ENCODE peak calls at places on chromosomes 1 and 21, in seven cellular contexts. R is endodermal cell, Z is A549, B is right cardiac atrium, H is caudate nucleus, I is MM.1S, U is AG04450. J is an unnamed sample.

GRCh38 chr21:31157756-31158155 is 119.5 kb upstream of the KRTAP19-8 start:
- DNase-seq in R (no peak), Z (no peak), B (no peak), H (no peak), I (no peak), U (no peak), J (no peak)

GRCh38 chr1:26820784-26821269 is 5.7 kb upstream of the ZDHHC18 start:
- DNase-seq in R (no peak), Z (no peak), B (no peak), H (no peak), I (peak), U (no peak), J (no peak)

GRCh38 chr1:191498825-191499224 is 659.4 kb upstream of the RGS18 start:
- DNase-seq in R (no peak), Z (no peak), B (no peak), H (no peak), I (peak), U (no peak), J (no peak)

GRCh38 chr1:195663549-195664280 is 944.5 kb downstream of the KCNT2 start:
- DNase-seq in R (no peak), Z (peak), B (no peak), H (no peak), I (no peak), U (peak), J (peak)

GRCh38 chr21:35932232-35932911 is 128.0 kb downstream of the SETD4 start:
- DNase-seq in R (no peak), Z (peak), B (peak), H (no peak), I (peak), U (peak), J (peak)

GRCh38 chr1:116151739-116152576 is 40.8 kb downstream of the MAB21L3 start:
- DNase-seq in R (peak), Z (peak), B (peak), H (no peak), I (peak), U (peak), J (no peak)

GRCh38 chr1:91742848-91743292 is 143.1 kb downstream of the TGFBR3 start:
- DNase-seq in R (no peak), Z (no peak), B (peak), H (no peak), I (no peak), U (no peak), J (peak)

GRCh38 chr1:193486671-193487229 is 300.3 kb upstream of the B3GALT2 start:
- DNase-seq in R (no peak), Z (peak), B (no peak), H (no peak), I (peak), U (no peak), J (no peak)

GRCh38 chr1:110538921-110539320 is 19.9 kb upstream of the KCNA10 start:
- DNase-seq in R (no peak), Z (no peak), B (no peak), H (no peak), I (no peak), U (no peak), J (no peak)

GRCh38 chr1:152448095-152448494 is 34.0 kb upstream of the CRNN start:
- DNase-seq in R (no peak), Z (no peak), B (no peak), H (no peak), I (peak), U (no peak), J (no peak)

GRCh38 chr1:8373547-8374270 is 55.8 kb downstream of the SLC45A1 start:
- DNase-seq in R (no peak), Z (no peak), B (peak), H (no peak), I (no peak), U (peak), J (no peak)

GRCh38 chr1:19650416-19651140 is 6.5 kb downstream of the NBL1 start:
- DNase-seq in R (no peak), Z (no peak), B (no peak), H (no peak), I (no peak), U (no peak), J (no peak)

GRCh38 chr1:25037174-25038074 is 107.3 kb upstream of the RUNX3 start:
- DNase-seq in R (peak), Z (peak), B (no peak), H (no peak), I (peak), U (no peak), J (no peak)

GRCh38 chr1:159942700-159943640 is 2.4 kb downstream of the IGSF9 start:
- DNase-seq in R (peak), Z (no peak), B (no peak), H (no peak), I (no peak), U (no peak), J (no peak)

GRCh38 chr1:172380441-172381244 is 39.8 kb upstream of the C1orf105 start:
- DNase-seq in R (no peak), Z (no peak), B (no peak), H (no peak), I (peak), U (no peak), J (no peak)

GRCh38 chr1:212353181-212353580 is 61.5 kb downstream of the PACC1 start:
- DNase-seq in R (no peak), Z (no peak), B (no peak), H (no peak), I (no peak), U (no peak), J (no peak)

GRCh38 chr1:21955474-21956281 is 18.6 kb upstream of the HSPG2 start:
- DNase-seq in R (peak), Z (no peak), B (peak), H (no peak), I (no peak), U (no peak), J (peak)

GRCh38 chr1:37038703-37039093 is 4.4 kb upstream of the GRIK3 start:
- DNase-seq in R (no peak), Z (no peak), B (no peak), H (no peak), I (no peak), U (no peak), J (no peak)

GRCh38 chr21:36316872-36317484 is 3.0 kb upstream of the MORC3 start:
- DNase-seq in R (no peak), Z (no peak), B (no peak), H (no peak), I (no peak), U (no peak), J (no peak)

GRCh38 chr1:110601332-110601731 is 4.8 kb downstream of the KCNA2 start:
- DNase-seq in R (peak), Z (no peak), B (no peak), H (no peak), I (no peak), U (no peak), J (no peak)

GRCh38 chr1:193221641-193222040 is 35.2 kb upstream of the B3GALT2 start:
- DNase-seq in R (no peak), Z (no peak), B (no peak), H (no peak), I (no peak), U (no peak), J (no peak)

GRCh38 chr21:44542716-44543115 is 2.7 kb upstream of the KRTAP10-1 start:
- DNase-seq in R (no peak), Z (no peak), B (no peak), H (no peak), I (no peak), U (no peak), J (no peak)

GRCh38 chr1:150507912-150508864 is at the start of gene ECM1:
- DNase-seq in R (peak), Z (peak), B (peak), H (no peak), I (no peak), U (peak), J (no peak)

GRCh38 chr1:50704126-50704525 is 255.9 kb downstream of the FAF1 start:
- DNase-seq in R (no peak), Z (peak), B (no peak), H (no peak), I (no peak), U (peak), J (no peak)

GRCh38 chr1:185348296-185348695 is 31.3 kb upstream of the IVNS1ABP start:
- DNase-seq in R (no peak), Z (no peak), B (no peak), H (no peak), I (no peak), U (no peak), J (no peak)

GRCh38 chr1:185348995-185349394 is 32.0 kb upstream of the IVNS1ABP start:
- DNase-seq in R (no peak), Z (no peak), B (no peak), H (no peak), I (no peak), U (no peak), J (no peak)

GRCh38 chr1:185352067-185352466 is 35.0 kb upstream of the IVNS1ABP start:
- DNase-seq in R (no peak), Z (no peak), B (no peak), H (no peak), I (no peak), U (no peak), J (no peak)

GRCh38 chr1:185350027-185350442 is 33.0 kb upstream of the IVNS1ABP start:
- DNase-seq in R (no peak), Z (no peak), B (no peak), H (no peak), I (no peak), U (no peak), J (no peak)

GRCh38 chr1:185349556-185349955 is 32.5 kb upstream of the IVNS1ABP start:
- DNase-seq in R (no peak), Z (no peak), B (no peak), H (no peak), I (no peak), U (no peak), J (no peak)
- H3K27ac ChIP-seq in R (no peak), Z (no peak), B (no peak), H (no peak), I (no peak), U (no peak), J (no peak)

DNA sequence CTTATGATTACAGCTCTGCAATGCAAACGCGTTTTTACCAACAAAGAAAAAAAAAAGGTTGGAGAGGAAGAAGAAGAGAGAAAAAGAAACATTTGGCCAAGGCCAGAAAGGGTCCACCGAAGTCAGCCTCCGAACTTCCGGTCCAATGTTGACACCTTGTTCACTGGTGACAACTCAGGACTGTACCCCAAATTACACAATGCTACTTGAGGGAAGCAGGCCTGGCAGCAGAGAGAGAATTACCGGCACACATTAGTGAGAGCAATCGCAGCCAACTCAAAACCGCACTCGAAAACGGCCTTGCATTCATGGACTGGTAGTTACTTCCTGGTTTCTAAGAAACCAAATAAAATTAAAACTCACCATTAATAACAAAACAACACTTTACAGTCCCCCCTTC is 652.5 kb downstream of the KIF26B start:
- DNase-seq in R (no peak), Z (no peak), B (no peak), H (no peak), I (no peak), U (no peak), J (no peak)
- H3K27ac ChIP-seq in R (no peak), Z (no peak), B (no peak), H (no peak), I (no peak), U (peak), J (no peak)

GRCh38 chr1:205744403-205744802 is 5.6 kb downstream of the NUCKS1 start:
- DNase-seq in R (no peak), Z (no peak), B (no peak), H (no peak), I (no peak), U (no peak), J (no peak)
- H3K27ac ChIP-seq in R (no peak), Z (no peak), B (no peak), H (no peak), I (no peak), U (no peak), J (no peak)

DNA sequence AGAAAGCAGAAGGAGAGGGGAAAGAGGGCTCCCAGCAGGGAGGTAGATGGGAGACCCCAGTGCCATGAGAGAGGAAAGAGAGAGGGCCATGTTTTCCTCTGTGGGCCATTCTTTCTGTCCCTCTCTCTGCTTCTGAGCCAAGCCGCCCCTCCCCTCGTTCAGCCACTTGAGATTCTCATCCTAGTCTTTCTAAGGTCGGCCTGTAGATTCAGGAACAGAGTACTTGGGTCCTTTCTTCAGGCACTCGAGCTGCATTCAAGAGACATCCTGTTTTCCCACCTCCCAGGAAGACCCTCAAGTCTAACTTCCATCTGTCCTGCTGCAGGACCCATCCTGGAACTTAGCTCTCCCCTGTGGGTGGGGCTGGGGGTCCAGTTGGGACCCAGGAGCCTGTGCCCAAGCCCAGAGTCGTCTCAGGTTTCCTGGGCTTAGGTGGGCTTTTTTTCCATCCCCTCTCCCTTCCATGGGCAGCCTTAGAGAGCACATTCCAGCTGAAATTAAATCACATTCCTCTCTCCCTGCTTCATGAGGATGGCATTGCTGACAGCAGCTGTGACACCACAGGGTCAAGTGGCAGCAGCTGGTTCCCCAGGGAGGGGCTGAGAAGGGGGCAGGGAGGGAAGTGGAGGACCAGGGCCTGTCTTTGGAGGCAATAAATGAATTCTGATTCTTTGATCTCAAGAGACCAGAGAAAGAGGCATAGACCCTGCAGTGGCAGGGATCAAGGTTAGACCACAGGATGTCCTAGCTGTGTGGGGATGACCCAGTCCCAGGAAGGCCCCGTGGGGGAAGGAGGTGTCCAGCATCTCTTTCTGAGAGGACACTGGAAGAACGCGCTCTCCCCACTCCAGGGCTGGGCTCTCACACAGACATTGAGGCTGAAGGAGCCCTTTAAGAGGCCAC is 12.9 kb downstream of the NES start:
- DNase-seq in R (peak), Z (no peak), B (no peak), H (no peak), I (no peak), U (no peak), J (no peak)
- H3K27ac ChIP-seq in R (peak), Z (peak), B (peak), H (peak), I (peak), U (peak), J (no peak)

GRCh38 chr21:14566889-14567288 is 20.8 kb upstream of the SAMSN1 start:
- DNase-seq in R (no peak), Z (no peak), B (no peak), H (no peak), I (no peak), U (no peak), J (no peak)

GRCh38 chr21:14569026-14569425 is 22.9 kb upstream of the SAMSN1 start:
- DNase-seq in R (no peak), Z (no peak), B (no peak), H (no peak), I (no peak), U (no peak), J (no peak)

GRCh38 chr21:14567557-14568279 is 21.6 kb upstream of the SAMSN1 start:
- DNase-seq in R (no peak), Z (no peak), B (no peak), H (no peak), I (peak), U (no peak), J (no peak)

GRCh38 chr21:14572206-14572780 is 26.2 kb upstream of the SAMSN1 start:
- DNase-seq in R (no peak), Z (no peak), B (no peak), H (no peak), I (no peak), U (no peak), J (no peak)

GRCh38 chr21:14569868-14570267 is 23.8 kb upstream of the SAMSN1 start:
- DNase-seq in R (no peak), Z (no peak), B (no peak), H (no peak), I (no peak), U (no peak), J (no peak)
- H3K27ac ChIP-seq in R (no peak), Z (no peak), B (no peak), H (no peak), I (no peak), U (no peak), J (no peak)

DNA sequence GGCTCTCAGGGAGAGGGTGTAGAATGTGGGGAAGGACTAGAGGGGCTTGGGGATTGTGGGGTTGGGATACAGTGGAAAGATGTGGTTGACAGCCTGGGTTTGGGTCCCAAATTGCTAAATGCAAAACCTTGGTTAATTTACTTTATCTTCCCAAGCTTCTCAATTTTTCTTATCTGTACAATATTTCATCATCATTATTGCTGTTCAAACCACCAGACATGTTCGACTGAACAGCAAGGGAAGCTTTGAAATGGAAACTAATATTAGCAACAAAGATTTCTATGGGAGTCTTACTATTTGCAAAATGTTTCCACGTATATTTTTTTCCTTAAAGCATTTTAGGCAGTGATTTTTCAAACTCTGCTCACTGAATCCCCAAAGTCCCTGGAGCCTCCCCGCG is 67.0 kb upstream of the KAZN start:
- DNase-seq in R (no peak), Z (no peak), B (no peak), H (no peak), I (no peak), U (no peak), J (no peak)
- H3K27ac ChIP-seq in R (no peak), Z (no peak), B (no peak), H (no peak), I (no peak), U (no peak), J (no peak)